ENCODE peak calls at places on chromosomes 2 and 18, in eight cellular contexts. M is CD8-positive, alpha-beta T cell; X is LoVo; V is psoas muscle; A is myocyte; T is astrocyte of the spinal cord; R is RCC 7860; Z is activated T-helper 1 cell treated with anti-CD3 and anti-CD28 coated beads, Interleukin-2, amount 50 U/mL, for 16 hours. K is an unnamed sample.

GRCh38 chr2:23588106-23588505 is 203.1 kb downstream of the KLHL29 start:
- DNase-seq in Z (no peak), M (no peak), T (no peak), V (no peak), A (no peak), X (no peak), R (no peak), K (no peak)

GRCh38 chr2:206112108-206112507 is 26.1 kb upstream of the INO80D start:
- DNase-seq in M (no peak), X (no peak), R (no peak), V (no peak), Z (no peak), A (peak), T (no peak), K (no peak)

GRCh38 chr2:74865770-74866674 is 32.1 kb downstream of the HK2 start:
- DNase-seq in R (peak), Z (no peak), T (no peak), A (no peak), M (no peak), V (no peak), X (peak), K (no peak)

GRCh38 chr2:236169741-236170654 is 1.8 kb upstream of the GBX2 start:
- DNase-seq in R (no peak), T (no peak), V (no peak), X (no peak), M (no peak), A (no peak), Z (no peak), K (no peak)

GRCh38 chr2:191255271-191255670 is 10.1 kb downstream of the MYO1B start:
- DNase-seq in V (no peak), Z (no peak), A (no peak), X (no peak), T (no peak), M (no peak), R (no peak), K (no peak)

GRCh38 chr2:238996331-238997136 is 148.6 kb downstream of the TWIST2 start:
- DNase-seq in X (no peak), A (no peak), R (no peak), V (no peak), T (no peak), Z (no peak), M (no peak), K (no peak)

GRCh38 chr18:61662726-61663125 is 230.1 kb downstream of the RNF152 start:
- DNase-seq in X (no peak), M (no peak), Z (no peak), A (no peak), R (no peak), T (no peak), V (no peak), K (no peak)

GRCh38 chr2:237624565-237624964 is 2.8 kb upstream of the LRRFIP1 start:
- DNase-seq in X (no peak), R (no peak), A (no peak), Z (no peak), V (no peak), M (no peak), T (no peak), K (no peak)

GRCh38 chr2:3242747-3243369 is 134.8 kb downstream of the EIPR1 start:
- DNase-seq in V (no peak), M (peak), Z (no peak), A (no peak), R (no peak), T (no peak), X (no peak), K (no peak)